ENCODE peak calls at places on chromosome 21, in four cellular contexts. One of them, this sample, is unnamed.

GRCh38 chr21:30831194-30831765 is 1.7 kb upstream of the KRTAP7-1 start:
- DNase-seq in bronchial epithelial cell: peak
- DNase-seq in astrocyte of the hippocampus: peak
- DNase-seq in sciatic nerve: no peak
- DNase-seq in this sample: peak

GRCh38 chr21:42651515-42652401 is 1.7 kb upstream of the PDE9A start:
- DNase-seq in bronchial epithelial cell: no peak
- DNase-seq in astrocyte of the hippocampus: no peak
- DNase-seq in sciatic nerve: no peak
- DNase-seq in this sample: no peak

GRCh38 chr21:32392299-32392879 is 423 bp downstream of the URB1 start:
- DNase-seq in bronchial epithelial cell: peak
- DNase-seq in astrocyte of the hippocampus: no peak
- DNase-seq in sciatic nerve: no peak
- DNase-seq in this sample: no peak

GRCh38 chr21:43942201-43942600 is 69.9 kb upstream of the TRAPPC10 start:
- DNase-seq in bronchial epithelial cell: no peak
- DNase-seq in astrocyte of the hippocampus: no peak
- DNase-seq in sciatic nerve: no peak
- DNase-seq in this sample: no peak

GRCh38 chr21:42039470-42039901 is 29.3 kb upstream of the ZBTB21 start:
- DNase-seq in bronchial epithelial cell: peak
- DNase-seq in astrocyte of the hippocampus: peak
- DNase-seq in sciatic nerve: no peak
- DNase-seq in this sample: peak

GRCh38 chr21:45916011-45916840 is 65.3 kb upstream of the COL6A1 start:
- DNase-seq in bronchial epithelial cell: no peak
- DNase-seq in astrocyte of the hippocampus: no peak
- DNase-seq in sciatic nerve: no peak
- DNase-seq in this sample: no peak

GRCh38 chr21:15301014-15301413 is 236.2 kb upstream of the NRIP1 start:
- DNase-seq in bronchial epithelial cell: peak
- DNase-seq in astrocyte of the hippocampus: peak
- DNase-seq in sciatic nerve: no peak
- DNase-seq in this sample: peak

GRCh38 chr21:25701529-25701928 is 33.2 kb downstream of the ATP5PF start:
- DNase-seq in bronchial epithelial cell: no peak
- DNase-seq in astrocyte of the hippocampus: no peak
- DNase-seq in sciatic nerve: no peak
- DNase-seq in this sample: no peak

GRCh38 chr21:25005388-25005787 is 601.9 kb downstream of the MRPL39 start:
- DNase-seq in bronchial epithelial cell: peak
- DNase-seq in astrocyte of the hippocampus: no peak
- DNase-seq in sciatic nerve: no peak
- DNase-seq in this sample: no peak

GRCh38 chr21:34268493-34268892 is 95.3 kb upstream of the KCNE2 start:
- DNase-seq in bronchial epithelial cell: no peak
- DNase-seq in astrocyte of the hippocampus: no peak
- DNase-seq in sciatic nerve: no peak
- DNase-seq in this sample: no peak

GRCh38 chr21:39159342-39160063 is 23.7 kb downstream of the PSMG1 start:
- DNase-seq in bronchial epithelial cell: no peak
- DNase-seq in astrocyte of the hippocampus: no peak
- DNase-seq in sciatic nerve: no peak
- DNase-seq in this sample: no peak

GRCh38 chr21:27129215-27129614 is 162.3 kb upstream of the ADAMTS5 start:
- DNase-seq in bronchial epithelial cell: no peak
- DNase-seq in astrocyte of the hippocampus: peak
- DNase-seq in sciatic nerve: no peak
- DNase-seq in this sample: no peak

GRCh38 chr21:37687001-37687400 is 229.3 kb downstream of the KCNJ6 start:
- DNase-seq in bronchial epithelial cell: peak
- DNase-seq in astrocyte of the hippocampus: no peak
- DNase-seq in sciatic nerve: no peak
- DNase-seq in this sample: peak

This sample was measured in foreskin keratinocyte.